ENCODE peak calls at places on chromosomes 2 and 18, in five cellular contexts. B is A549, P is K562, W is HepG2, V is tibial nerve. Q is an unnamed sample. For H3K4me1, the result is how much of the 10 kb centered on the place peaks cover.

GRCh38 chr2:106113362-106113971 is 80.6 kb downstream of the UXS1 start:
- DNase-seq in B (no peak), P (no peak), W (peak), V (no peak), Q (no peak)

GRCh38 chr2:197777823-197778407 is 7.2 kb downstream of the BOLL start:
- DNase-seq in B (peak), P (peak), W (peak), V (no peak), Q (no peak)

GRCh38 chr2:231704017-231704416 is 4.3 kb upstream of the PTMA start:
- DNase-seq in B (no peak), P (no peak), W (no peak), V (no peak), Q (no peak)

GRCh38 chr2:240187989-240188590 is 47.6 kb upstream of the OTOS start:
- DNase-seq in B (no peak), P (no peak), W (no peak), V (no peak), Q (peak)

GRCh38 chr2:110115291-110116032 is at the start of gene MALL:
- DNase-seq in B (peak), P (no peak), W (no peak), V (no peak), Q (no peak)

GRCh38 chr2:206259615-206260426 is 14.6 kb upstream of the ZDBF2 start:
- DNase-seq in B (no peak), P (no peak), W (no peak), V (no peak), Q (no peak)

GRCh38 chr2:38492042-38492615 is 110.6 kb downstream of the HNRNPLL start:
- DNase-seq in B (no peak), P (no peak), W (no peak), V (no peak), Q (no peak)

GRCh38 chr2:43524180-43524965 is 71.5 kb downstream of the THADA start:
- DNase-seq in B (peak), P (peak), W (no peak), V (no peak), Q (peak)

GRCh38 chr2:233021771-233022170 is 8.7 kb upstream of the NGEF start:
- DNase-seq in B (no peak), P (no peak), W (no peak), V (no peak), Q (no peak)

GRCh38 chr2:43273477-43273876 is 47.1 kb upstream of the ZFP36L2 start:
- DNase-seq in B (no peak), P (no peak), W (no peak), V (no peak), Q (no peak)

GRCh38 chr2:66569974-66570373 is 135.0 kb downstream of the MEIS1 start:
- DNase-seq in B (no peak), P (no peak), W (no peak), V (no peak), Q (no peak)

GRCh38 chr2:108607706-108608301 is 73.5 kb downstream of the LIMS1 start:
- DNase-seq in B (no peak), P (peak), W (peak), V (no peak), Q (no peak)

GRCh38 chr2:197309369-197310231 is 980 bp downstream of the ANKRD44 start:
- DNase-seq in B (no peak), P (no peak), W (no peak), V (no peak), Q (peak)

GRCh38 chr2:177165103-177165583 is 47.5 kb upstream of the HNRNPA3 start:
- DNase-seq in B (no peak), P (no peak), W (no peak), V (peak), Q (peak)

GRCh38 chr2:74740395-74741075 is 86.5 kb downstream of the SEMA4F start:
- DNase-seq in B (peak), P (no peak), W (peak), V (no peak), Q (no peak)

GRCh38 chr18:10249270-10249669 is 205.2 kb upstream of the APCDD1 start:
- DNase-seq in B (no peak), P (no peak), W (no peak), V (no peak), Q (no peak)

DNA sequence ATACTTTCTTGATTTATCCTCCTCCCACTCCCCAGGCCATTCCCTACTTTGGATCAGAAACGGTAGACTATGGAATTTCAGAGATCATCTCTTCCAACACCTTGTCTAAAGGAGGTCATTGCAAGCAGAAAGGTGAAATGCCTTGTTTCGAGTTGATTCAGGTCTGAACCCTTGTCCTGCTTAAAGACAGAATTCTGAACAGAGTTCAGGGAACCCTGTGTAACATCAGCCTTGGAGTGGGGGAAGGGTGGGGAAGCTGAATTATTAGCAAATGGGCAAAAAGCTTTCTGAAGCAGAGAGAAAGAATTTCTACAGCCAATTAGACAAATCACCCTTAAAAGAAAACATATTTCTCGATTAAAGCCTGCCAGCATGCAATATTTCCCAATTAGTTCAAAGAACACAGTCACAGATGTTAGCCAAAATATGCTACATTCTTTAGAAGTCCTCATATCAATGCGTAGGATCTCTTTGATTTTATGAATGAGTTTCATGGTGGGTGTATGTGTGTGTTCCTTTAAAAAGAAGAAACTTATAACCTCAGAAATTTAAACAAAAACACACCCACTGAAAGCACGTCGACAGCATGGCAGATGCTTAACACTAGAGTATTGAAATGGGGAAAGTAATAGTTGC is 353.1 kb downstream of the RND3 start:
- DNase-seq in B (no peak), P (no peak), W (no peak), V (no peak), Q (no peak)
- H3K4me1 ChIP-seq in B (under half), P (under half), W (under half), V (under half), Q (under half)

DNA sequence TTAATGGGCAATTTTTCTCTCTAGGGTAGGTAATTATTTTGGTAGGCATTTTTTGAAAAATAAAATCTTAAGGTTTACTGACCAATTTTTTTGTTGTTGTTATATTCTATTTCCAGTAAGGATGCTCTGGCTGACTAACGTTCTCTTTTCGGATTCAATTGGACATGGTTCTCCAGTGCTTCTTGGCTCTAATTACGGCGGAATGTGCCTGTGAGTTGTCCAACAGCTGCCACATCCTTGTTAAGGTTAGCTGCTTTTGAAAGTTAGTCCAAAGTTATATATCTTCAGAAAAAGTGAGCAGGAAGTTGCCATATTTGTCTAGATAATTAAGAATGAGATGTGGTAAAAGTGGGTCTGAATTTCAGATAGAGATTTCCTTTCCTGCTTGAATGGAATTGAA is 45.8 kb upstream of the SMIM21 start:
- DNase-seq in B (no peak), P (no peak), W (no peak), V (no peak), Q (no peak)
- TF ChIP-seq EP300 in B (no peak), P (no peak), W (no peak), V (no peak), Q (no peak)

GRCh38 chr2:33168973-33169372 is 222.2 kb downstream of the LTBP1 start:
- DNase-seq in B (no peak), P (no peak), W (no peak), V (no peak), Q (no peak)

GRCh38 chr2:33168425-33168824 is 221.7 kb downstream of the LTBP1 start:
- DNase-seq in B (no peak), P (no peak), W (no peak), V (no peak), Q (no peak)

GRCh38 chr2:33167655-33168245 is 221.0 kb downstream of the LTBP1 start:
- DNase-seq in B (no peak), P (no peak), W (no peak), V (no peak), Q (no peak)

DNA sequence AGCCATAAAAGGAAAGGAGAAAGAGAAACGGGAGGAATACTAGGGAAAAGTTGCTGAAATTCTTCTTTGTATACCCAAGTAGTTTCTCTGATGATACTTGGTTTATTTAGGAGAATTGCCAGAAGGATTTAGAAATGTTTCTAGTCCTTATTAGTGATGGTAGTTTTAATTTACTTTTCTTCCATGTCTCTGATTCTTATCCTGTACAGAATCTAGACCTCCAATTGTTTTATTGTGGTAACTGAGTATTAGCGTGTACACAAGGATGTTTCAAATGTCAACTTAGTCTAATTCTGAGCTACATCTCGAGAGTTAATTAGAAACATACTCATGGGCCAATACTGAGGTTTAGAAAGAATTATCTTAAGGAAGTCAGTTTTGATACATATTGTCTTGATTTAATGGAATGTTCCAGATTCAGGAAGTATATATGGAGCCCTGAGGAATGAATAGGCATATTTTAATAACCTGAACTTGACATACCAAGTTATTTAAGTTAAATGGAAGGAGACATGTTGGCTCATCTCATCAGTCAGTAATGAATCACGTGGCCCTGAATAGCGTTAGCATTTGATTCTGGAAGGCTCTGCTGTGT is 219.6 kb downstream of the LTBP1 start:
- DNase-seq in B (no peak), P (no peak), W (no peak), V (no peak), Q (no peak)
- H3K27ac ChIP-seq in B (no peak), P (no peak), W (no peak), V (no peak), Q (no peak)

GRCh38 chr2:237158194-237158593 is 72.5 kb downstream of the COPS8 start:
- DNase-seq in B (no peak), P (no peak), W (no peak), V (no peak), Q (no peak)

GRCh38 chr2:237160271-237160934 is 74.7 kb downstream of the COPS8 start:
- DNase-seq in B (no peak), P (no peak), W (no peak), V (no peak), Q (no peak)

GRCh38 chr2:237157551-237158102 is 71.9 kb downstream of the COPS8 start:
- DNase-seq in B (no peak), P (no peak), W (no peak), V (no peak), Q (no peak)

GRCh38 chr2:237161239-237161638 is 75.5 kb downstream of the COPS8 start:
- DNase-seq in B (no peak), P (no peak), W (no peak), V (peak), Q (peak)

GRCh38 chr2:237159006-237159897 is 73.6 kb downstream of the COPS8 start:
- DNase-seq in B (no peak), P (no peak), W (no peak), V (no peak), Q (no peak)
- H3K4me1 ChIP-seq in B (under half), P (under half), W (under half), V (under half), Q (under half)

GRCh38 chr2:1744446-1745170 is at the start of gene PXDN:
- DNase-seq in B (no peak), P (no peak), W (no peak), V (peak), Q (peak)
- TF ChIP-seq EP300 in B (no peak), P (no peak), W (no peak), V (no peak), Q (no peak)

GRCh38 chr2:31517442-31518203 is 63.1 kb downstream of the SRD5A2 start:
- DNase-seq in B (no peak), P (no peak), W (no peak), V (no peak), Q (no peak)
- H3K27ac ChIP-seq in B (no peak), P (no peak), W (no peak), V (no peak), Q (no peak)

GRCh38 chr2:27217173-27218121 is at the start of gene CAD:
- DNase-seq in B (peak), P (peak), W (peak), V (peak), Q (peak)
- H3K4me1 ChIP-seq in B (under half), P (under half), W (under half), V (under half), Q (under half)

GRCh38 chr2:68689553-68690537 is 44.8 kb upstream of the ARHGAP25 start:
- DNase-seq in B (no peak), P (no peak), W (no peak), V (no peak), Q (no peak)

GRCh38 chr2:68686178-68686577 is 42.8 kb downstream of the PROKR1 start:
- DNase-seq in B (no peak), P (no peak), W (no peak), V (no peak), Q (no peak)

GRCh38 chr2:68690851-68691250 is 43.8 kb upstream of the ARHGAP25 start:
- DNase-seq in B (no peak), P (no peak), W (no peak), V (no peak), Q (no peak)

GRCh38 chr2:68684197-68684596 is 40.8 kb downstream of the PROKR1 start:
- DNase-seq in B (no peak), P (no peak), W (no peak), V (no peak), Q (no peak)

GRCh38 chr2:68687018-68687417 is 43.6 kb downstream of the PROKR1 start:
- DNase-seq in B (no peak), P (no peak), W (no peak), V (no peak), Q (no peak)
- TF ChIP-seq EP300 in B (no peak), P (no peak), W (no peak), V (no peak), Q (no peak)